ENCODE peak calls at places on chromosomes 5 and 9, in six cellular contexts. S is PC-3, G is skeletal muscle cell, P is left colon, N is NCI-H1694 treated with DMSO at 0.1 percent for 48 hours, A is cortex of kidney. W is an unnamed sample.
A peak's percentile ranks its signal among the peaks of the same experiment; 100 is the strongest.

GRCh38 chr9:13450723-13451122 is 171.2 kb upstream of the MPDZ start:
- DNase-seq in S (no peak), A (no peak), G (no peak), N (no peak), P (no peak), W (no peak)

GRCh38 chr9:81626511-81626910 is 62.8 kb downstream of the TLE1 start:
- DNase-seq in P (no peak), A (no peak), S (peak; percentile 90), G (no peak), N (no peak), W (no peak)

GRCh38 chr5:132003170-132003744 is 8.2 kb downstream of the ACSL6 start:
- DNase-seq in S (no peak), A (no peak), P (no peak), G (no peak), N (no peak), W (no peak)

GRCh38 chr9:33159760-33160127 is 7.4 kb downstream of the B4GALT1 start:
- DNase-seq in N (no peak), S (peak; percentile 50), P (peak; percentile 57), G (peak; percentile 47), A (no peak), W (no peak)

GRCh38 chr9:4389003-4389402 is 89.1 kb upstream of the GLIS3 start:
- DNase-seq in N (no peak), P (no peak), S (no peak), G (no peak), A (no peak), W (no peak)

GRCh38 chr9:101119206-101119819 is 90.8 kb downstream of the PLPPR1 start:
- DNase-seq in G (no peak), P (peak; percentile 73), A (no peak), N (peak; percentile 51), S (peak; percentile 30), W (no peak)

GRCh38 chr9:19255821-19256220 is 25.3 kb downstream of the DENND4C start:
- DNase-seq in A (no peak), P (no peak), G (no peak), S (no peak), N (no peak), W (no peak)

GRCh38 chr5:131224387-131225191 is 39.3 kb upstream of the CDC42SE2 start:
- DNase-seq in N (no peak), A (no peak), S (no peak), P (peak; percentile 59), G (no peak), W (no peak)

GRCh38 chr5:41722359-41722950 is 147.8 kb downstream of the OXCT1 start:
- DNase-seq in S (peak; percentile 30), P (no peak), G (peak; percentile 5), N (no peak), A (no peak), W (no peak)

GRCh38 chr5:72234265-72234700 is 85.8 kb downstream of the MRPS27 start:
- DNase-seq in N (no peak), A (no peak), P (no peak), G (no peak), S (peak; percentile 48), W (no peak)

GRCh38 chr9:133844876-133845658 is 106.9 kb upstream of the SARDH start:
- DNase-seq in P (no peak), G (no peak), S (no peak), N (no peak), A (no peak), W (no peak)

GRCh38 chr9:121838757-121839669 is 187.6 kb downstream of the DAB2IP start:
- DNase-seq in S (no peak), N (no peak), A (no peak), P (no peak), G (no peak), W (no peak)

GRCh38 chr9:18473551-18474279 is at the start of gene ADAMTSL1:
- DNase-seq in S (no peak), A (no peak), N (peak; percentile 3), G (peak; percentile 77), P (peak; percentile 29), W (no peak)

GRCh38 chr5:107300928-107301327 is 369.8 kb downstream of the EFNA5 start:
- DNase-seq in N (no peak), A (no peak), G (no peak), S (peak; percentile 24), P (no peak), W (no peak)

GRCh38 chr5:133934822-133935793 is 33.3 kb downstream of the C5orf15 start:
- DNase-seq in A (no peak), S (no peak), P (no peak), N (no peak), G (no peak), W (no peak)

GRCh38 chr5:61401726-61402125 is 69.7 kb downstream of the ZSWIM6 start:
- DNase-seq in S (peak; percentile 25), A (no peak), G (no peak), N (no peak), P (no peak), W (no peak)

GRCh38 chr5:95704150-95704549 is 21.4 kb upstream of the SPATA9 start:
- DNase-seq in G (no peak), N (no peak), P (no peak), S (no peak), A (no peak), W (no peak)

GRCh38 chr5:147685991-147686390 is 96.5 kb downstream of the JAKMIP2 start:
- DNase-seq in G (peak; percentile 14), P (no peak), N (no peak), S (peak; percentile 87), A (no peak), W (no peak)

GRCh38 chr9:21434202-21435014 is 5.8 kb upstream of the IFNA1 start:
- DNase-seq in S (peak; percentile 83), N (peak; percentile 52), A (no peak), P (peak; percentile 45), G (peak; percentile 25), W (no peak)

GRCh38 chr5:88142801-88143692 is 125.6 kb downstream of the TMEM161B start:
- DNase-seq in S (no peak), N (no peak), P (peak; percentile 10), A (no peak), G (no peak), W (no peak)

GRCh38 chr9:74742792-74743389 is 144.8 kb downstream of the TRPM6 start:
- DNase-seq in A (no peak), N (peak; percentile 0), P (no peak), S (peak; percentile 42), G (no peak), W (no peak)

GRCh38 chr9:131758972-131759647 is 19.2 kb upstream of the RAPGEF1 start:
- DNase-seq in N (no peak), S (peak; percentile 35), G (no peak), P (no peak), A (no peak), W (no peak)

GRCh38 chr5:179746872-179747271 is 14.2 kb downstream of the MAML1 start:
- DNase-seq in A (no peak), S (no peak), G (no peak), P (no peak), N (no peak), W (no peak)

GRCh38 chr5:122415481-122416120 is 103.6 kb downstream of the SNCAIP start:
- DNase-seq in S (peak; percentile 61), P (peak; percentile 52), N (peak; percentile 79), G (peak; percentile 23), A (no peak), W (no peak)

GRCh38 chr9:110408598-110408997 is 70.9 kb upstream of the TXNDC8 start:
- DNase-seq in A (no peak), S (no peak), N (no peak), G (no peak), P (no peak), W (no peak)